ENCODE peak calls at places on chromosome 6, in seven cellular contexts. W is left lung, D is AG09309, K is esophagus squamous epithelium, H is right atrium auricular region, C is mammary epithelial cell, U is ascending aorta. I is an unnamed sample.

GRCh38 chr6:1039746-1040145 is 272.2 kb upstream of the FOXQ1 start:
- DNase-seq in K (no peak), U (no peak), W (no peak), H (no peak), C (peak; percentile 6), D (no peak), I (peak; percentile 36)

GRCh38 chr6:7257521-7258230 is 55.3 kb downstream of the SSR1 start:
- DNase-seq in D (no peak), U (no peak), K (no peak), C (no peak), H (no peak), W (peak; percentile 25), I (no peak)

GRCh38 chr6:30325150-30325872 is 1.4 kb upstream of the TRIM39 start:
- DNase-seq in U (peak; percentile 79), K (no peak), H (no peak), C (no peak), W (no peak), D (no peak), I (no peak)

GRCh38 chr6:48835421-48835958 is 627.6 kb downstream of the MMUT start:
- DNase-seq in H (no peak), W (no peak), U (no peak), C (no peak), D (no peak), K (no peak), I (no peak)

GRCh38 chr6:46014511-46015118 is 1.0 kb downstream of the CLIC5 start:
- DNase-seq in H (no peak), U (no peak), K (no peak), C (no peak), D (no peak), W (peak; percentile 37), I (no peak)

GRCh38 chr6:80181352-80182081 is 75.0 kb downstream of the BCKDHB start:
- DNase-seq in C (no peak), U (no peak), W (no peak), K (no peak), D (no peak), H (no peak), I (no peak)

GRCh38 chr6:26159417-26160273 is 72.4 kb downstream of the HFE start:
- DNase-seq in D (no peak), H (no peak), W (no peak), K (no peak), C (peak; percentile 63), U (no peak), I (no peak)

GRCh38 chr6:52820198-52820597 is 16.6 kb upstream of the GSTA1 start:
- DNase-seq in C (no peak), W (no peak), K (no peak), D (no peak), H (no peak), U (no peak), I (no peak)

GRCh38 chr6:56852611-56853010 is 102.3 kb upstream of the BEND6 start:
- DNase-seq in K (no peak), C (no peak), H (no peak), D (no peak), W (no peak), U (no peak), I (no peak)

GRCh38 chr6:157602521-157603288 is 220.3 kb upstream of the SNX9 start:
- DNase-seq in W (no peak), C (no peak), K (no peak), H (no peak), U (peak; percentile 40), D (no peak), I (no peak)

GRCh38 chr6:169240591-169241390 is 12.9 kb downstream of the THBS2 start:
- DNase-seq in C (peak; percentile 82), H (no peak), W (peak; percentile 31), D (no peak), U (no peak), K (no peak), I (peak; percentile 82)

GRCh38 chr6:18362058-18362561 is 25.0 kb upstream of the RNF144B start:
- DNase-seq in W (no peak), D (peak; percentile 82), H (no peak), U (no peak), C (peak; percentile 90), K (no peak), I (no peak)

GRCh38 chr6:82711105-82711829 is 347.6 kb downstream of the TPBG start:
- DNase-seq in W (no peak), H (no peak), U (no peak), C (no peak), K (no peak), D (no peak), I (no peak)

GRCh38 chr6:4924872-4925271 is 79.0 kb downstream of the RPP40 start:
- DNase-seq in H (no peak), K (no peak), C (no peak), W (no peak), U (no peak), D (no peak), I (no peak)

GRCh38 chr6:132130530-132131298 is 179.5 kb upstream of the CCN2 start:
- DNase-seq in K (no peak), C (no peak), H (peak; percentile 73), U (peak; percentile 91), W (no peak), D (peak; percentile 74), I (no peak)
- TF ChIP-seq CTCF in K (no peak), C (no peak), H (no peak), U (no peak), W (no peak), D (no peak), I (no peak)

GRCh38 chr6:148526145-148526544 is 183.5 kb downstream of the SASH1 start:
- DNase-seq in W (no peak), K (no peak), H (no peak), C (no peak), D (no peak), U (peak; percentile 62), I (no peak)

GRCh38 chr6:148529010-148529409 is 186.4 kb downstream of the SASH1 start:
- DNase-seq in H (no peak), W (no peak), C (no peak), K (no peak), U (no peak), D (no peak), I (no peak)

GRCh38 chr6:148530976-148531375 is 188.3 kb downstream of the SASH1 start:
- DNase-seq in C (no peak), D (no peak), H (no peak), U (no peak), W (no peak), K (no peak), I (no peak)

GRCh38 chr6:148530394-148530923 is 187.8 kb downstream of the SASH1 start:
- DNase-seq in D (peak; percentile 81), C (no peak), H (no peak), U (peak; percentile 80), W (no peak), K (no peak), I (no peak)

GRCh38 chr6:148528292-148528691 is 185.7 kb downstream of the SASH1 start:
- DNase-seq in C (no peak), U (no peak), D (no peak), H (no peak), W (no peak), K (no peak), I (no peak)
- TF ChIP-seq CTCF in C (no peak), U (peak; percentile 48), D (peak; percentile 35), H (no peak), W (no peak), K (no peak), I (peak; percentile 40)

DNA sequence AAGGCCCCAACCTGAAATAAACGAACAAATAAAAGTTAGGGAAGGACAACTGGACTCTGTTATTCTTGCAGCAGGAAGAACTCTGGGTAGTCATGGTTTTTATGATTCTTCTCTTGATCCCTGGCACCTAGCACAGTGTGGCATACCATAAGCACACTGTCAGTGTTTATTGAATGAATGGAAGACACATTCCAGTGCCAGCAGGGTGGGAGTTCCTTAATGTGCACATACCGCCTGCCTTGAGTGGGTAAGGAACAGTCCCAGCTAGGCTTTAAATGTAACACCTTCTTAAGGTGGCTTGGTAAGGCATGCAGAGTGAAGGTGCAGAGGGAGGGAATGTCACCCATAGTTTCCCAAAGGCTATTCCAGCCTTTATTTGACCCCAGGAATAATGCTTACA is 162.9 kb upstream of the CEP162 start:
- DNase-seq in C (no peak), D (no peak), H (no peak), U (no peak), K (no peak), W (no peak), I (no peak)
- TF ChIP-seq CTCF in C (no peak), D (no peak), H (no peak), U (no peak), K (no peak), W (no peak), I (no peak)

GRCh38 chr6:116447052-116447451 is 14.1 kb upstream of the CALHM6 start:
- DNase-seq in H (no peak), U (no peak), C (no peak), D (no peak), K (no peak), W (no peak), I (no peak)

GRCh38 chr6:116450185-116450710 is 10.9 kb upstream of the CALHM6 start:
- DNase-seq in K (no peak), U (no peak), W (no peak), D (no peak), C (peak; percentile 60), H (no peak), I (no peak)

GRCh38 chr6:116444991-116445566 is 16.1 kb upstream of the CALHM6 start:
- DNase-seq in K (no peak), D (no peak), W (no peak), C (peak; percentile 43), H (no peak), U (no peak), I (no peak)

GRCh38 chr6:116446399-116446798 is 14.8 kb upstream of the CALHM6 start:
- DNase-seq in U (no peak), K (no peak), D (peak; percentile 46), H (no peak), C (peak; percentile 83), W (no peak), I (no peak)

GRCh38 chr6:116447496-116448011 is 13.6 kb upstream of the CALHM6 start:
- DNase-seq in H (no peak), C (peak; percentile 91), U (peak; percentile 66), K (no peak), D (peak; percentile 100), W (peak; percentile 45), I (no peak)
- TF ChIP-seq CTCF in H (no peak), C (no peak), U (peak; percentile 28), K (no peak), D (no peak), W (no peak), I (peak; percentile 34)